ENCODE peak calls at places on chromosomes 13 and 19, in six cellular contexts. U, C, S, W, B and I are unnamed samples. For H3K4me1, the result is how much of the 10 kb centered on the place peaks cover.

GRCh38 chr19:54412877-54413276 is 2.4 kb upstream of the TTYH1 start:
- DNase-seq in S (no peak), B (no peak), C (no peak), W (no peak), U (no peak), I (no peak)

GRCh38 chr13:25171170-25171516 is 945 bp downstream of the AMER2 start:
- DNase-seq in W (no peak), C (no peak), U (no peak), B (no peak), S (no peak), I (no peak)

GRCh38 chr13:28401303-28402056 is 93.4 kb downstream of the FLT1 start:
- DNase-seq in B (no peak), U (no peak), C (peak), S (no peak), W (no peak), I (no peak)

GRCh38 chr19:48403606-48404005 is 10.1 kb downstream of the GRIN2D start:
- DNase-seq in U (no peak), C (no peak), S (no peak), W (no peak), B (no peak), I (no peak)

GRCh38 chr13:107480130-107480529 is 735.2 kb downstream of the LIG4 start:
- DNase-seq in B (no peak), C (no peak), S (no peak), U (no peak), W (no peak), I (no peak)

GRCh38 chr13:114035583-114036501 is 62.0 kb upstream of the C13orf46 start:
- DNase-seq in C (no peak), B (peak), S (no peak), W (no peak), U (no peak), I (no peak)

GRCh38 chr19:32041681-32042292 is 303.6 kb upstream of the ZNF507 start:
- DNase-seq in U (peak), S (peak), B (peak), W (no peak), C (no peak), I (no peak)

GRCh38 chr19:4367781-4368127 is 24.4 kb downstream of the MPND start:
- DNase-seq in U (no peak), W (no peak), B (no peak), S (no peak), C (no peak), I (no peak)

GRCh38 chr13:101453784-101454201 is 1.3 kb downstream of the ITGBL1 start:
- DNase-seq in C (no peak), U (no peak), B (peak), W (no peak), S (peak), I (peak)

GRCh38 chr19:13597625-13598024 is 91.3 kb upstream of the CACNA1A start:
- DNase-seq in W (peak), U (peak), C (peak), B (no peak), S (peak), I (peak)

GRCh38 chr13:27170221-27170520 is 1.4 kb downstream of the USP12 start:
- DNase-seq in C (no peak), U (no peak), W (no peak), S (no peak), B (no peak), I (no peak)

GRCh38 chr13:80802946-80803345 is 462.0 kb upstream of the SPRY2 start:
- DNase-seq in C (no peak), B (no peak), S (no peak), W (no peak), U (no peak), I (no peak)

GRCh38 chr13:23810842-23811241 is 78.4 kb downstream of the MIPEP start:
- DNase-seq in S (no peak), U (no peak), B (no peak), C (no peak), W (no peak), I (no peak)

GRCh38 chr13:80341771-80342271 is 895 bp upstream of the SPRY2 start:
- DNase-seq in W (peak), S (peak), C (no peak), B (no peak), U (peak), I (peak)

GRCh38 chr19:56117376-56117884 is 3.7 kb downstream of the ZNF787 start:
- DNase-seq in U (no peak), C (no peak), S (no peak), W (no peak), B (no peak), I (no peak)

GRCh38 chr19:7187605-7188339 is 106.4 kb downstream of the INSR start:
- DNase-seq in B (no peak), S (no peak), U (no peak), W (no peak), C (no peak), I (no peak)

GRCh38 chr19:46766569-46767317 is 20.5 kb upstream of the STRN4 start:
- DNase-seq in B (no peak), U (no peak), W (no peak), C (no peak), S (no peak), I (no peak)

GRCh38 chr13:98274921-98275487 is 97.9 kb upstream of the RNF113B start:
- DNase-seq in U (no peak), C (no peak), W (no peak), B (no peak), S (no peak), I (no peak)

GRCh38 chr13:32443111-32443510 is 15.2 kb upstream of the N4BP2L1 start:
- DNase-seq in B (no peak), S (no peak), W (no peak), C (peak), U (no peak), I (no peak)

GRCh38 chr13:109212630-109213029 is 573.8 kb downstream of the IRS2 start:
- DNase-seq in S (no peak), B (no peak), W (no peak), U (no peak), C (no peak), I (no peak)

GRCh38 chr19:480016-480855 is 16.1 kb upstream of the MADCAM1 start:
- DNase-seq in W (peak), U (peak), S (peak), B (peak), C (no peak), I (peak)

GRCh38 chr13:41398494-41399190 is 58.7 kb upstream of the RGCC start:
- DNase-seq in C (no peak), W (no peak), S (no peak), B (no peak), U (no peak), I (no peak)

GRCh38 chr19:12967907-12968306 is 1.5 kb upstream of the DAND5 start:
- DNase-seq in C (no peak), B (no peak), U (no peak), W (no peak), S (no peak), I (no peak)

GRCh38 chr13:23375007-23375971 is 58.2 kb downstream of the SACS start:
- DNase-seq in B (peak), C (peak), S (peak), W (peak), U (peak), I (peak)

GRCh38 chr13:67148219-67148583 is 81.9 kb downstream of the PCDH9 start:
- DNase-seq in U (no peak), W (no peak), B (no peak), S (no peak), C (no peak), I (no peak)

GRCh38 chr19:13022859-13023636 is 27.8 kb downstream of the NFIX start:
- DNase-seq in W (peak), S (peak), C (no peak), B (no peak), U (peak), I (peak)

GRCh38 chr19:6801397-6802086 is 29.0 kb downstream of the VAV1 start:
- DNase-seq in W (peak), B (no peak), C (peak), U (peak), S (peak), I (peak)

GRCh38 chr13:41458187-41458938 is 1.0 kb downstream of the RGCC start:
- DNase-seq in S (peak), C (no peak), W (peak), B (peak), U (peak), I (peak)

GRCh38 chr13:35891973-35892441 is 239.2 kb downstream of the DCLK1 start:
- DNase-seq in U (no peak), B (no peak), S (no peak), W (no peak), C (no peak), I (no peak)

GRCh38 chr13:99124695-99125334 is 75.8 kb upstream of the UBAC2 start:
- DNase-seq in U (no peak), S (no peak), W (no peak), C (peak), B (no peak), I (no peak)

GRCh38 chr19:33203529-33203928 is 9.4 kb downstream of the LRP3 start:
- DNase-seq in B (peak), U (peak), S (no peak), W (peak), C (no peak), I (peak)

GRCh38 chr13:38520041-38520440 is 166.8 kb upstream of the FREM2 start:
- DNase-seq in S (no peak), C (no peak), B (no peak), U (no peak), W (no peak), I (no peak)

DNA sequence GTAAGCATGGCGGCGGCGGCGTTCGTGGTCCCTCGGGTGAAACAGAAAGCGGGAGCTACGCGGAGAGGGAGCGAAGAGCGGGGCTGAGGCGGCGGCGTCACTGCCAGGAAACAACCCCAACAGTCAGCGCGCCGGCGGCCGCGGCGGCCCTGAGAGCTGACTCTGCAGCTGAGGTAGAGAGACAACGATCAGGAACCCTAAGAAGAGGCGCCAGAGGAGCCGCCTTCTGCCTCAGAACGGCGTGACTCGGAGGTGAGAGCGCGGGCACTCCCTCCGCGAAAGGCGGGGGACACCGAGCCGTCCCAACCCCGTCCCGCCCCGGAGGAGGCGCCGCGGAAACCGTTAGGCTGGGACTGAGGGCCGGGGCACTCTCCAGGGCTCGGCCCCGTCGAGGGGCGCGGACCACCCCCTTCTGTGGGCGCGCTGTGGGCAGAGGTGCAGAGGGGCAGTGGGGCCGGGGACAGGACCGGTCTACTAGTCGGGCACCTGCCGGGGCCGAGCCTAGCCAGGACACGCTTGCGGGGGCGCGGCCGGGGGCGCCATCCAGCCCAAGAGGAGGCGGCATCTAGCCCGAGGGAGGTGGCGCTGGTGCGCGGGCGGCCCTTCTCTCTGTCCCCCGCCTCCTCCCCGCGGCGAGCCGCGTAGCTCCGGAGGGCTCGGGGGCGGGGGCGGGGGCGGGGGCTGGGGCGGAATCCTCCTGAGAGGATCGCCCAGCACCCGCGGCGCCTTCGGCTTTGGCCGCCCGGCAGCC is 389 bp downstream of the FNDC3A start:
- DNase-seq in U (peak), B (peak), S (peak), W (peak), C (no peak), I (peak)
- H3K4me1 ChIP-seq in U (under half), B (under half), S (under half), W (under half), C (under half), I (under half)

GRCh38 chr13:111256458-111256857 is 64.0 kb upstream of the TEX29 start:
- DNase-seq in U (no peak), B (no peak), W (no peak), S (no peak), C (no peak), I (no peak)

GRCh38 chr13:111252449-111253124 is 67.9 kb upstream of the TEX29 start:
- DNase-seq in W (no peak), U (peak), B (no peak), C (no peak), S (no peak), I (no peak)

GRCh38 chr13:111251646-111252448 is 68.6 kb upstream of the TEX29 start:
- DNase-seq in B (no peak), W (no peak), U (no peak), S (no peak), C (no peak), I (no peak)

GRCh38 chr13:111255228-111255790 is 65.1 kb upstream of the TEX29 start:
- DNase-seq in S (no peak), U (no peak), C (no peak), B (no peak), W (no peak), I (no peak)

GRCh38 chr13:111253334-111253872 is 67.0 kb upstream of the TEX29 start:
- DNase-seq in W (no peak), S (no peak), B (no peak), U (no peak), C (no peak), I (no peak)
- H3K4me1 ChIP-seq in W (under half), S (under half), B (under half), U (under half), C (under half), I (under half)

GRCh38 chr13:85935868-85936467 is 136.7 kb upstream of the SLITRK6 start:
- DNase-seq in U (no peak), W (no peak), C (no peak), B (no peak), S (no peak), I (no peak)
- H3K4me1 ChIP-seq in U (under half), W (under half), C (under half), B (under half), S (under half), I (under half)

GRCh38 chr19:41219924-41220567 is 1.0 kb downstream of the AXL start:
- DNase-seq in U (peak), B (peak), W (no peak), S (peak), C (no peak), I (peak)
- H3K4me1 ChIP-seq in U (under half), B (under half), W (under half), S (under half), C (under half), I (under half)

DNA sequence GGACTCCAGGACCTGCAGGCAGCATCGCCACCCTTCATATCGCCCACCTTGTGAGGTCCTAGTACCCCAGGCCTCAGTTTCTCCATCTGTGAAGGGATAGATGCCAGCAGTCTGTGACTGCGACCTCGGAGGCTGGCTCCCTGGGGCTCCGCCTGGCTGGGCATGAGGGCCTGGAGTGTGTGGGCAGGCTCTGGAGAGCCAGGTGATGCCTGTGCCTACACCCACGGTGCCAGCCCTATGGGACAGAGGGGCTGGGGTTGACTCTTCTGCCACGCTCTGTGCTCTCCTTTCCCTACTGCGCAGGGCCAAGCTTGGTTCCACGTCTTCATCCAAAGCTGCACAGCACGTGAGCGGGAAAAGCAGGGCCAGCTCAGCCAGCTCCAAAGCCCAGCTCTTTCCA is 26.0 kb upstream of the NFIC start:
- DNase-seq in B (no peak), U (no peak), C (no peak), S (no peak), W (no peak), I (no peak)
- H3K4me1 ChIP-seq in B (half or more), U (under half), C (under half), S (half or more), W (under half), I (under half)

DNA sequence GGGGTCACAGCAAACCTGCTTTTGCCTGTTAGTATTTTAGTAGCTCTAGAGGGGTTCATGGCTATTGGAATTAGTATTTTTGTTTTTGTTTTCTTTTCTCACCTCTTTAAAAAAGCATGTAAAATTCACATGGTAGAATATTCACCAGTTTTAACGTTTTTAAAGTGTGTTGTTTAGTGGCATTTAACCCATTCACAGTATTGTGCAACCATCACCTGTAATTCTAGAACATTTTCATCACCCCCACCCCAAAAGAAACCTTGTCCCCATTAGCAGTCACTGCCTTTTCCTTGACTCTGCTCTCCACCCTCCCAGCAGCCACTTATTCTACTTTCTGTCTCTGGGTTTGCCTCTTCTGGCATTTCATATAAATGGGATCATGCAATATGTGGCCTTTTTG is 39.8 kb downstream of the GATAD2A start:
- DNase-seq in B (no peak), C (no peak), W (no peak), S (no peak), U (no peak), I (no peak)
- H3K4me1 ChIP-seq in B (under half), C (under half), W (under half), S (under half), U (under half), I (under half)

GRCh38 chr13:111533900-111534645 is 213.6 kb downstream of the TEX29 start:
- DNase-seq in U (no peak), C (no peak), W (peak), B (no peak), S (no peak), I (no peak)
- H3K4me1 ChIP-seq in U (under half), C (under half), W (under half), B (under half), S (under half), I (under half)

DNA sequence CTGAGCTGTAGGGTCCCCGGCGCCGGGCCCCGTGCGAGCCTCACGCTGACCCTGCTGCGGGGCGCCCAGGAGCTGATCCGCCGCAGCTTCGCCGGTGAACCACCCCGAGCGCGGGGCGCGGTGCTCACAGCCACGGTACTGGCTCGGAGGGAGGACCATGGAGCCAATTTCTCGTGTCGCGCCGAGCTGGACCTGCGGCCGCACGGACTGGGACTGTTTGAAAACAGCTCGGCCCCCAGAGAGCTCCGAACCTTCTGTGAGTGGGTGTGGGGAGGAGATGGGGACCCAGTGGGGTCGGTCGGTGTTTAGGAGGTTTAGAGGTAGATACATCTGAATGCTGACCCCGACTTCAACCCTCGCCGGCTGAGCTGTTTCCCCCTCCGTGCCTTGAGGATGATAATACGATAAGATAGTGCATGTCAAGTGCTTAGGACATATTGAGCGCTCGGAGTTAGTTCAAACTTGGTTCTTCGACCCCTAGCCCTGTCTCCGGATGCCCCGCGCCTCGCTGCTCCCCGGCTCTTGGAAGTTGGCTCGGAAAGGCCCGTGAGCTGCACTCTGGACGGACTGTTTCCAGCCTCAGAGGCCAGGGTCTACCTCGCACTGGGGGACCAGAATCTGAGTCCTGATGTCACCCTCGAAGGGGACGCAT is 1.9 kb downstream of the ICAM5 start:
- DNase-seq in C (no peak), B (peak), U (no peak), S (no peak), W (no peak), I (no peak)
- H3K4me1 ChIP-seq in C (half or more), B (half or more), U (half or more), S (half or more), W (under half), I (under half)

GRCh38 chr19:2053601-2054389 is 2.8 kb upstream of the MKNK2 start:
- DNase-seq in U (peak), B (peak), S (peak), W (peak), C (no peak), I (peak)
- H3K4me1 ChIP-seq in U (half or more), B (half or more), S (half or more), W (under half), C (half or more), I (under half)

GRCh38 chr19:40721936-40722661 is 5.2 kb downstream of the ITPKC start:
- DNase-seq in S (no peak), B (no peak), U (no peak), C (no peak), W (no peak), I (no peak)

GRCh38 chr19:40724848-40725247 is 7.9 kb downstream of the ITPKC start:
- DNase-seq in U (no peak), W (no peak), S (no peak), B (no peak), C (no peak), I (no peak)

GRCh38 chr19:40726279-40726678 is 9.4 kb downstream of the ITPKC start:
- DNase-seq in S (no peak), U (no peak), C (no peak), W (no peak), B (no peak), I (no peak)

GRCh38 chr19:40723661-40724254 is 6.8 kb downstream of the ITPKC start:
- DNase-seq in W (no peak), U (no peak), C (no peak), S (no peak), B (no peak), I (no peak)

GRCh38 chr19:40724315-40724714 is 7.4 kb downstream of the ITPKC start:
- DNase-seq in U (no peak), S (no peak), W (no peak), C (no peak), B (no peak), I (no peak)
- H3K4me1 ChIP-seq in U (under half), S (under half), W (under half), C (under half), B (under half), I (under half)